ENCODE peak calls at places on chromosomes 13 and 19, in ten cellular contexts. P is astrocyte, E is HFFc6, D is thoracic aorta, Z is foreskin fibroblast, O is OCI-LY7, G is choroid plexus epithelial cell, J is heart left ventricle, M is A549, U is AG09319. S is an unnamed sample.

GRCh38 chr13:60931858-60932546 is 483.6 kb downstream of the PCDH20 start:
- DNase-seq in P (peak; percentile 1), E (no peak), D (no peak), Z (no peak), O (no peak), G (no peak), J (no peak), M (no peak), U (no peak), S (no peak)

GRCh38 chr13:112693831-112694497 is 4.1 kb downstream of the ATP11A start:
- DNase-seq in P (peak; percentile 84), E (peak; percentile 67), D (no peak), Z (peak; percentile 75), O (no peak), G (peak; percentile 65), J (peak; percentile 64), M (no peak), U (peak; percentile 25), S (peak; percentile 24)

GRCh38 chr19:32404213-32404938 is 1.2 kb upstream of the DPY19L3 start:
- DNase-seq in P (no peak), E (no peak), D (no peak), Z (no peak), O (no peak), G (peak; percentile 26), J (no peak), M (no peak), U (no peak), S (no peak)

GRCh38 chr19:49863935-49864320 is 3.4 kb downstream of the PNKP start:
- DNase-seq in P (no peak), E (no peak), D (no peak), Z (no peak), O (no peak), G (no peak), J (no peak), M (no peak), U (no peak), S (no peak)

GRCh38 chr19:812049-812816 is 9.5 kb downstream of the PLPPR3 start:
- DNase-seq in P (no peak), E (no peak), D (no peak), Z (no peak), O (no peak), G (no peak), J (peak; percentile 24), M (no peak), U (no peak), S (no peak)

GRCh38 chr19:2446390-2446789 is 10.4 kb downstream of the LMNB2 start:
- DNase-seq in P (no peak), E (no peak), D (no peak), Z (no peak), O (peak; percentile 86), G (no peak), J (no peak), M (no peak), U (no peak), S (no peak)

GRCh38 chr13:100442095-100442832 is 146.3 kb downstream of the GGACT start:
- DNase-seq in P (no peak), E (no peak), D (no peak), Z (no peak), O (no peak), G (peak; percentile 19), J (no peak), M (no peak), U (no peak), S (no peak)

GRCh38 chr19:46637224-46637623 is 1.2 kb upstream of the GNG8 start:
- DNase-seq in P (no peak), E (no peak), D (no peak), Z (no peak), O (no peak), G (no peak), J (no peak), M (no peak), U (no peak), S (no peak)

GRCh38 chr19:17681505-17682125 is 6.5 kb downstream of the UNC13A start:
- DNase-seq in P (peak; percentile 34), E (peak; percentile 44), D (no peak), Z (peak; percentile 21), O (peak; percentile 19), G (peak; percentile 49), J (no peak), M (no peak), U (no peak), S (no peak)

GRCh38 chr19:17330546-17331253 is 4.0 kb downstream of the ANO8 start:
- DNase-seq in P (no peak), E (no peak), D (no peak), Z (no peak), O (no peak), G (no peak), J (no peak), M (no peak), U (no peak), S (no peak)

DNA sequence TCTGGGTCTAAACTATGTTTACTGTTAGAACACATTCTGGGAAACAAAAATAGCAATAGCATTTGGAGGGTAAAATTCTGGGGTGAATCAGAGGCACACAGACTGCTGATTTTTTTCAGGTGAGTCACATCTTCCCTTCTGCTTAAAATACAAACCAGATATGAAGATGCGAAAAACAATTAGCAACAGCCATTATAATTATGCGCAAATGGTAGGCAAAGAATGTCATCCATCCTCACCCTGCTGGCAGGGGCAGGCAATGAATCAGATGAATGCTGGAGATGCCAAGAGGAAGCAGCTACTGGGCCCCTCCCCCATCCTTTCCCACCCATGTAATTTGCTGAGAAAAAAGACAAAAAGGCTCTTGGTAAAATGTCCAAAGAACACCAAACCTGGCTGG is 282.9 kb downstream of the KLF5 start:
- DNase-seq in P (peak; percentile 79), E (peak; percentile 82), D (no peak), Z (peak; percentile 36), O (no peak), G (peak; percentile 48), J (no peak), M (no peak), U (no peak), S (no peak)
- TF ChIP-seq CTCF in P (no peak), E (peak; percentile 42), D (no peak), Z (no peak), O (no peak), G (no peak), J (no peak), M (no peak), U (no peak), S (no peak)

DNA sequence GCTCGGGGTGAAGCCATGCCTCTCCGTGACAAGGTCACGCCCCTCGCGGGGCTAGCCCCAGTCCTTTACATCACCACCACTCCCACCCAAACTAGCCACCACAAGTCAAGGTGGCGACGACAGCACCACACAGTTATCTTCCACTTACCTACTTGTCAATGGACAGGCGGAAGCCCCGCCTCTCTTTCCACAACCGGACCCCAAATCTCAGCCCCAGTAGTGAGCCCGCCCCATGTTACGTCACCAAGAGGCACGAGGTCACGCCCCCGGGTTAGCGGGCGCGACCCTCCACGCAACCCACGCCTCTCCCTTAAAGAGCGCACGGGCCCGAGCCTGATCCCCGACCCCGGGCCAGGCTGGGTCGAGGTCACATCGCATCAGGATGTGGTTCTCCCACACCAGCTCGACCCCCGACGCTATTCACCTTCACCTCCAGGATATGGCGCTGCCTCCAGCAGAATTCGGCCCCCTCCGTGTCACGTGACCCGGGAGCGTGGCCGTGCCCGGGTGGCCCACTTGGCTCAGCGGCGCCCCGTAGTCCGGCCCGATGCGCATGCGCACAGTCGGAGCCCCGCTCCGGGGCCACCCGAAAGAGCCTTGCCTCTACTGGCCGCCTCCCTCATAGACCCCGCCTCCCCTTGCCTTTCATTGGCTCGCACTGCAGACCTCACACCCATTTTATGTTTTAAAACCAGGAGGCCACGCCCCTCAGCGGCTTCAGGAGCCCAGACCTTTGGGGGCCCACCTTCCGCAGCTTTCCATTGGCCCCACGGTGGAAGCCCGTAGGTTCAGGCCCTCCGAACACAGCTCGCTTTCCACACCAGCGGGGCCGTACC is 18.2 kb downstream of the SYDE1 start:
- DNase-seq in P (peak; percentile 91), E (peak; percentile 96), D (peak; percentile 92), Z (peak; percentile 96), O (peak; percentile 99), G (peak; percentile 99), J (peak; percentile 99), M (peak; percentile 93), U (peak; percentile 94), S (peak; percentile 97)
- TF ChIP-seq CTCF in P (no peak), E (peak; percentile 35), D (no peak), Z (no peak), O (peak; percentile 25), G (no peak), J (no peak), M (no peak), U (peak; percentile 4), S (no peak)

DNA sequence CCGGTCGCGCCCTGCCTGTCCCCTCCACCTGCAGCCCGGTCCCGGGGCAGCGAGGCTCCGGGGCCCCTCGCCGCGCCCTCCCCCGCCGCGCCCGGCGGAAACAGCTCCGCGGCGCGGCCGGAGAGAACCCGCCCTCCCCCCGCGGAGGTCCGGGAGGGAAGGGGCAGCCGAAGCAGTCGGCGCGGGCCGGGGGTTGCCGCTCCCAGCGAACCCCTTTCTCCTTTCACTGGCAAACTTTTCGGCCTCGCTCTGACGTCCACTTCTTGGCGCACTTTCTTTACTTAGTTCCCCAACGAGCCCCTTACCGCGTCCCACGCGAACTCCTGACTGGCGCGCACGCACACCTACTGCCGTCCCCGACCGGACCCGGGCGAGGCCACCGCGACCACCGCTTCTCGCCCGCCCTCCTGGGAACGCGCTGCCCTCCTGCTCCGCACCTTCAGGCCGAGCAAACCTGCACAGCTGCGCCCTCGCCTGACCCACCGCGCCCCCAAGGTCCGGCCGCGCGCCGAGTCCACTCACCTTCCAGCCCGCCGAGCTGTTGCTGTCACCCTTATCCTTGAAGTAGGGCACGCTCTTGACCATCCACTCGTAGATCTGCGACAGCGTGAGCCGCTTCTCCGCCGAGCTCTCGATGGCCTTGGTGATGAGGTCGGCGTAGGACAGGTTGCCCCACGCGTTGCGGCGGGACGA is 1.2 kb downstream of the FOXO1 start:
- DNase-seq in P (peak; percentile 22), E (no peak), D (no peak), Z (no peak), O (peak; percentile 68), G (no peak), J (peak; percentile 52), M (peak; percentile 8), U (no peak), S (no peak)
- TF ChIP-seq CTCF in P (no peak), E (no peak), D (no peak), Z (no peak), O (peak; percentile 29), G (no peak), J (no peak), M (no peak), U (no peak), S (no peak)

GRCh38 chr13:76886005-76886291 is 257 bp downstream of the KCTD12 start:
- DNase-seq in P (no peak), E (no peak), D (no peak), Z (no peak), O (no peak), G (no peak), J (no peak), M (no peak), U (no peak), S (no peak)

GRCh38 chr13:76885203-76886004 is 801 bp downstream of the KCTD12 start:
- DNase-seq in P (peak; percentile 57), E (peak; percentile 53), D (no peak), Z (peak; percentile 74), O (peak; percentile 36), G (peak; percentile 86), J (peak; percentile 74), M (peak; percentile 19), U (no peak), S (peak; percentile 63)

GRCh38 chr13:76884571-76885202 is 1.5 kb downstream of the KCTD12 start:
- DNase-seq in P (peak; percentile 19), E (no peak), D (no peak), Z (peak; percentile 53), O (no peak), G (peak; percentile 60), J (peak; percentile 30), M (no peak), U (no peak), S (no peak)

GRCh38 chr13:76882431-76882830 is 3.8 kb downstream of the KCTD12 start:
- DNase-seq in P (peak; percentile 23), E (no peak), D (no peak), Z (peak; percentile 80), O (no peak), G (peak; percentile 82), J (no peak), M (no peak), U (no peak), S (no peak)

GRCh38 chr13:76884167-76884566 is 2.0 kb downstream of the KCTD12 start:
- DNase-seq in P (no peak), E (no peak), D (no peak), Z (peak; percentile 46), O (no peak), G (peak; percentile 79), J (peak; percentile 38), M (no peak), U (no peak), S (no peak)
- TF ChIP-seq CTCF in P (peak; percentile 8), E (peak; percentile 29), D (peak; percentile 36), Z (peak; percentile 30), O (no peak), G (peak; percentile 76), J (peak; percentile 16), M (no peak), U (peak; percentile 60), S (no peak)

S was measured in breast epithelium.